ENCODE peak calls at places on chromosomes 6 and 20, in seven cellular contexts. Y is heart left ventricle, L is Peyer's patch, T is esophagus muscularis mucosa, C is transverse colon, M is tibial nerve, K is IMR-90. S is an unnamed sample.

GRCh38 chr20:49568491-49569151 is 684 bp upstream of the PTGIS start:
- DNase-seq in Y (peak; percentile 45), L (no peak), T (no peak), C (no peak), M (no peak), K (no peak), S (no peak)

GRCh38 chr20:61925555-61926252 is 140.0 kb downstream of the TAF4 start:
- DNase-seq in Y (no peak), L (no peak), T (no peak), C (no peak), M (no peak), K (peak; percentile 65), S (no peak)

GRCh38 chr6:149318581-149319286 is 1.2 kb downstream of the TAB2 start:
- DNase-seq in Y (no peak), L (peak; percentile 34), T (no peak), C (peak; percentile 24), M (no peak), K (no peak), S (no peak)

GRCh38 chr20:16940701-16941100 is 192.5 kb downstream of the OTOR start:
- DNase-seq in Y (no peak), L (no peak), T (no peak), C (no peak), M (no peak), K (no peak), S (no peak)

GRCh38 chr6:164208371-164208770 is 793.9 kb downstream of the QKI start:
- DNase-seq in Y (no peak), L (no peak), T (no peak), C (no peak), M (no peak), K (no peak), S (no peak)

GRCh38 chr6:43200541-43200940 is 18.5 kb downstream of the CUL9 start:
- DNase-seq in Y (no peak), L (no peak), T (no peak), C (no peak), M (no peak), K (no peak), S (no peak)

GRCh38 chr6:144816936-144817335 is 531.8 kb downstream of the UTRN start:
- DNase-seq in Y (no peak), L (no peak), T (no peak), C (no peak), M (no peak), K (no peak), S (no peak)

GRCh38 chr6:109187399-109188114 is 92.2 kb downstream of the CEP57L1 start:
- DNase-seq in Y (peak; percentile 34), L (peak; percentile 58), T (no peak), C (peak; percentile 72), M (peak; percentile 60), K (peak; percentile 28), S (peak; percentile 67)

GRCh38 chr6:36663504-36664446 is 14.7 kb upstream of the CDKN1A start:
- DNase-seq in Y (no peak), L (no peak), T (no peak), C (no peak), M (no peak), K (no peak), S (no peak)

GRCh38 chr20:20184711-20185110 is 132.4 kb downstream of the CFAP61 start:
- DNase-seq in Y (no peak), L (no peak), T (no peak), C (no peak), M (no peak), K (no peak), S (no peak)

GRCh38 chr20:33277471-33278441 is 5.3 kb upstream of the BPIFB1 start:
- DNase-seq in Y (no peak), L (no peak), T (no peak), C (no peak), M (no peak), K (no peak), S (no peak)

GRCh38 chr6:108694816-108695215 is 134.1 kb downstream of the FOXO3 start:
- DNase-seq in Y (no peak), L (no peak), T (no peak), C (no peak), M (no peak), K (no peak), S (no peak)

GRCh38 chr6:97865612-97866011 is 582.6 kb upstream of the MMS22L start:
- DNase-seq in Y (no peak), L (no peak), T (no peak), C (no peak), M (no peak), K (no peak), S (no peak)

GRCh38 chr20:47540443-47541354 is 39.0 kb downstream of the NCOA3 start:
- DNase-seq in Y (no peak), L (no peak), T (no peak), C (no peak), M (peak; percentile 5), K (peak; percentile 24), S (no peak)

GRCh38 chr6:166946125-166946524 is 10.2 kb downstream of the RNASET2 start:
- DNase-seq in Y (no peak), L (no peak), T (no peak), C (no peak), M (no peak), K (no peak), S (no peak)

GRCh38 chr20:36532388-36532787 is 8.9 kb upstream of the MYL9 start:
- DNase-seq in Y (no peak), L (no peak), T (no peak), C (no peak), M (no peak), K (no peak), S (no peak)

GRCh38 chr6:160766657-160767018 is 64.6 kb downstream of the PLG start:
- DNase-seq in Y (no peak), L (no peak), T (no peak), C (no peak), M (no peak), K (no peak), S (no peak)

GRCh38 chr20:23308024-23308423 is 42.6 kb upstream of the NXT1 start:
- DNase-seq in Y (no peak), L (no peak), T (no peak), C (no peak), M (no peak), K (no peak), S (no peak)

GRCh38 chr6:34484899-34485298 is 19.0 kb downstream of the PACSIN1 start:
- DNase-seq in Y (no peak), L (peak; percentile 57), T (no peak), C (no peak), M (no peak), K (no peak), S (no peak)

GRCh38 chr20:16040742-16041141 is 532.5 kb downstream of the KIF16B start:
- DNase-seq in Y (no peak), L (no peak), T (no peak), C (no peak), M (no peak), K (no peak), S (no peak)

GRCh38 chr6:73774311-73774766 is 78.3 kb downstream of the CD109 start:
- DNase-seq in Y (peak; percentile 68), L (no peak), T (no peak), C (peak; percentile 9), M (peak; percentile 40), K (peak; percentile 88), S (peak; percentile 1)

GRCh38 chr6:39917981-39918380 is 16.3 kb downstream of the MOCS1 start:
- DNase-seq in Y (no peak), L (no peak), T (no peak), C (no peak), M (no peak), K (no peak), S (no peak)

GRCh38 chr6:39915866-39916265 is 18.4 kb downstream of the MOCS1 start:
- DNase-seq in Y (no peak), L (no peak), T (no peak), C (no peak), M (no peak), K (no peak), S (no peak)

GRCh38 chr6:39918831-39919230 is 15.4 kb downstream of the MOCS1 start:
- DNase-seq in Y (no peak), L (no peak), T (no peak), C (no peak), M (no peak), K (no peak), S (no peak)

GRCh38 chr6:39920147-39920546 is 14.1 kb downstream of the MOCS1 start:
- DNase-seq in Y (no peak), L (no peak), T (no peak), C (no peak), M (no peak), K (no peak), S (no peak)

GRCh38 chr6:39917329-39917728 is 16.9 kb downstream of the MOCS1 start:
- DNase-seq in Y (no peak), L (no peak), T (no peak), C (no peak), M (no peak), K (no peak), S (no peak)
- TF ChIP-seq POLR2A in Y (no peak), L (no peak), T (no peak), C (no peak), M (no peak), K (no peak), S (no peak)

DNA sequence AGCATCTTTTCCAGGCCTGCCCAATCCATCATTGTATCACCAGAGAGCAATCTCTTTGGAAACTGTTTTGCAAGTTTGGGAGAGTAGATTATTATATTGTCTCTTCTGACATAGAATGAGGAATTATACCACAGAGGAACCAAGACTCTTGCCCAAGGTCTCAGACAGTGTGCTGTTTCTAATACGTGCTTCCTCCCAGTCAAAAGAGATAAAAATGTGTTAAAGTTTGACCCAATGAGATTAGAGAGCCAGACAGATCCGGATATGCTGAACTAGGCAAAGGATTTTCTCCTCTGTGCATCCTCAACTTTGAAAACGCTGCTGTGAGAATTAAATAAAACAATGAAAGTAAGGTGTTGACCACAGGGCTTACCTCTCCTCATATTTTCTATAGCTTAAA is 18.6 kb upstream of the NT5E start:
- DNase-seq in Y (no peak), L (no peak), T (no peak), C (no peak), M (no peak), K (no peak), S (no peak)
- H3K4me1 ChIP-seq in Y (no peaks in the 10 kb centered on the region), L (no peaks in the 10 kb centered on the region), T (no peaks in the 10 kb centered on the region), C (no peaks in the 10 kb centered on the region), M (no peaks in the 10 kb centered on the region), K (no peaks in the 10 kb centered on the region), S (no peaks in the 10 kb centered on the region)

DNA sequence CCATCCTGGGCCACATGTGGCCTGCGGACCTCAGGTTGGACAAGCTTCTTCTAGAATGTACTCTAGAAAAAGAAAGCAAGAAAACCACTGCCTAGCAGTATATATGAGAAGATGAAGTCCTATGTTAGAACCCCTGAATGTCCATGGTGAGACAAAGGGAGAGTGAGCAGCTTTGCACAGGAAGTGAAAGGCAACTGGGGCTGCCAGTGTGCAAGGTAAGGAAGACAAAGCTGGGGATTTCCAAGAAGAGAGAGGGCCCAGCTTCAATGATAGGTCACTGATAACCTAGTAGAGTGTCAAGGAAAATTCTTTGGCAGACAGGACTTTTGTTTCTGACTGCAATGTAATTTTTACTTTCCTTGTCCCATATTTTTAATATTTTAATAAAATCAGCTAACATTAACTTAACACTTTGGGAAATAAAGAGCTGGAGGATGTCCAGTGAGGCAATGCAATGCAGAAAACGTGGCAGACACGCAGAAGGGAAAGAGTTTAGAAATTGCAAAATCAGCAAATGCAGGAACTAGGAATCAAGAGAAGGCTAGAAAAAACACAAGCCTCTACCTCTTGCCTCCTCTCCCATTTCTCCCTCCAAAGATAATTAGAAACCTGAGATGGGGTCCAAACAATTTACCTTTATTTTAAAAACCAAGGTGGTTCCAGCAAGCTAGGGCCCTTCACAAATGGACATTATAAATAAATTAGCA is 47.4 kb downstream of the CYP39A1 start:
- DNase-seq in Y (no peak), L (no peak), T (no peak), C (no peak), M (no peak), K (no peak), S (no peak)
- H3K36me3 ChIP-seq in Y (no peaks in the 10 kb centered on the region), L (no peaks in the 10 kb centered on the region), T (no peaks in the 10 kb centered on the region), C (no peaks in the 10 kb centered on the region), M (no peaks in the 10 kb centered on the region), K (no peaks in the 10 kb centered on the region), S (no peaks in the 10 kb centered on the region)

GRCh38 chr6:82247634-82248232 is at the start of gene IBTK:
- DNase-seq in Y (peak; percentile 95), L (peak; percentile 91), T (peak; percentile 99), C (peak; percentile 96), M (peak; percentile 95), K (peak; percentile 88), S (peak; percentile 94)
- TF ChIP-seq POLR2A in Y (peak; percentile 78), L (peak; percentile 78), T (peak; percentile 59), C (peak; percentile 88), M (peak; percentile 71), K (peak; percentile 88), S (no peak)

S was measured in thyroid gland.